ENCODE peak calls at places on chromosomes 2 and 18, in six cellular contexts. One of them, this sample, is unnamed.

GRCh38 chr2:163465440-163465839 is 270.4 kb downstream of the FIGN start:
- DNase-seq in glutamatergic neuron: no peak
- DNase-seq in GM13977: no peak
- DNase-seq in HCT116: no peak
- DNase-seq in HFF-Myc: no peak
- DNase-seq in progenitor cell of endocrine pancreas: no peak
- DNase-seq in this sample: peak

GRCh38 chr2:121272596-121272995 is 12.4 kb downstream of the TFCP2L1 start:
- DNase-seq in glutamatergic neuron: no peak
- DNase-seq in HCT116: no peak
- DNase-seq in progenitor cell of endocrine pancreas: no peak
- DNase-seq in HFF-Myc: no peak
- DNase-seq in GM13977: no peak
- DNase-seq in this sample: no peak

GRCh38 chr2:221400411-221400810 is 171.7 kb downstream of the EPHA4 start:
- DNase-seq in HCT116: no peak
- DNase-seq in glutamatergic neuron: no peak
- DNase-seq in HFF-Myc: no peak
- DNase-seq in progenitor cell of endocrine pancreas: no peak
- DNase-seq in GM13977: no peak
- DNase-seq in this sample: no peak

GRCh38 chr2:171723724-171724683 is 36.7 kb downstream of the DYNC1I2 start:
- DNase-seq in progenitor cell of endocrine pancreas: no peak
- DNase-seq in GM13977: no peak
- DNase-seq in HCT116: no peak
- DNase-seq in HFF-Myc: peak
- DNase-seq in glutamatergic neuron: peak
- DNase-seq in this sample: peak

GRCh38 chr2:217573565-217573964 is 429.2 kb downstream of the TNS1 start:
- DNase-seq in GM13977: no peak
- DNase-seq in HCT116: no peak
- DNase-seq in HFF-Myc: peak
- DNase-seq in progenitor cell of endocrine pancreas: no peak
- DNase-seq in glutamatergic neuron: no peak
- DNase-seq in this sample: peak

GRCh38 chr2:176428943-176429469 is 159.8 kb downstream of the MTX2 start:
- DNase-seq in HCT116: no peak
- DNase-seq in progenitor cell of endocrine pancreas: no peak
- DNase-seq in GM13977: no peak
- DNase-seq in HFF-Myc: no peak
- DNase-seq in glutamatergic neuron: no peak
- DNase-seq in this sample: no peak

GRCh38 chr18:33746261-33746660 is 168.2 kb downstream of the ASXL3 start:
- DNase-seq in HCT116: no peak
- DNase-seq in progenitor cell of endocrine pancreas: no peak
- DNase-seq in HFF-Myc: no peak
- DNase-seq in glutamatergic neuron: peak
- DNase-seq in GM13977: no peak
- DNase-seq in this sample: no peak

GRCh38 chr2:15662026-15662425 is 70.4 kb downstream of the DDX1 start:
- DNase-seq in HCT116: no peak
- DNase-seq in glutamatergic neuron: no peak
- DNase-seq in progenitor cell of endocrine pancreas: no peak
- DNase-seq in GM13977: no peak
- DNase-seq in HFF-Myc: no peak
- DNase-seq in this sample: no peak

GRCh38 chr18:48611196-48611595 is 72.4 kb downstream of the CTIF start:
- DNase-seq in HFF-Myc: no peak
- DNase-seq in HCT116: no peak
- DNase-seq in progenitor cell of endocrine pancreas: no peak
- DNase-seq in GM13977: no peak
- DNase-seq in glutamatergic neuron: no peak
- DNase-seq in this sample: no peak

DNA sequence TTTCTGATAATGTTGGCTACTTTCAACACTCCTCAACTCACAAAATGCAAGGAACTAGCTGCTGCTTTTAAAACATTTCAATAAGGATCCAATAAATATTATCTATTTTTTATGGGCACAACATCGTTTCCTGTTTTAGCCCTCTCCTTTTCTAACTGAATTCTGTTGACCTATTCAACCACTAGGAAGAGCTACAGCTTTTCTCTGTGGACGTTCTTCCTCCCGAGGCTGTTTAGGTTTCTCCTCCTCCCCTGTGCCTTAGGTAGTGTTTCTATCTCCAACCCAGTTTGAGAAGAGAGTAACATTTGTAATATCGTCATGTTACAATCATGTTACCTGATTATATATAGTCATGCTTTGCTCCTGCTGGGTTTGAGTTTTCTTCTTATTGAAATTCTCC is 91.3 kb upstream of the ITGB6 start:
- DNase-seq in glutamatergic neuron: no peak
- DNase-seq in HCT116: no peak
- DNase-seq in GM13977: no peak
- DNase-seq in HFF-Myc: no peak
- DNase-seq in progenitor cell of endocrine pancreas: no peak
- DNase-seq in this sample: no peak
- TF ChIP-seq CTCF in glutamatergic neuron: no peak
- TF ChIP-seq CTCF in HCT116: no peak
- TF ChIP-seq CTCF in GM13977: no peak
- TF ChIP-seq CTCF in HFF-Myc: no peak
- TF ChIP-seq CTCF in progenitor cell of endocrine pancreas: no peak
- TF ChIP-seq CTCF in this sample: peak

GRCh38 chr2:126480033-126480432 is 175.9 kb upstream of the GYPC start:
- DNase-seq in progenitor cell of endocrine pancreas: no peak
- DNase-seq in glutamatergic neuron: no peak
- DNase-seq in HFF-Myc: no peak
- DNase-seq in HCT116: no peak
- DNase-seq in GM13977: no peak
- DNase-seq in this sample: no peak

DNA sequence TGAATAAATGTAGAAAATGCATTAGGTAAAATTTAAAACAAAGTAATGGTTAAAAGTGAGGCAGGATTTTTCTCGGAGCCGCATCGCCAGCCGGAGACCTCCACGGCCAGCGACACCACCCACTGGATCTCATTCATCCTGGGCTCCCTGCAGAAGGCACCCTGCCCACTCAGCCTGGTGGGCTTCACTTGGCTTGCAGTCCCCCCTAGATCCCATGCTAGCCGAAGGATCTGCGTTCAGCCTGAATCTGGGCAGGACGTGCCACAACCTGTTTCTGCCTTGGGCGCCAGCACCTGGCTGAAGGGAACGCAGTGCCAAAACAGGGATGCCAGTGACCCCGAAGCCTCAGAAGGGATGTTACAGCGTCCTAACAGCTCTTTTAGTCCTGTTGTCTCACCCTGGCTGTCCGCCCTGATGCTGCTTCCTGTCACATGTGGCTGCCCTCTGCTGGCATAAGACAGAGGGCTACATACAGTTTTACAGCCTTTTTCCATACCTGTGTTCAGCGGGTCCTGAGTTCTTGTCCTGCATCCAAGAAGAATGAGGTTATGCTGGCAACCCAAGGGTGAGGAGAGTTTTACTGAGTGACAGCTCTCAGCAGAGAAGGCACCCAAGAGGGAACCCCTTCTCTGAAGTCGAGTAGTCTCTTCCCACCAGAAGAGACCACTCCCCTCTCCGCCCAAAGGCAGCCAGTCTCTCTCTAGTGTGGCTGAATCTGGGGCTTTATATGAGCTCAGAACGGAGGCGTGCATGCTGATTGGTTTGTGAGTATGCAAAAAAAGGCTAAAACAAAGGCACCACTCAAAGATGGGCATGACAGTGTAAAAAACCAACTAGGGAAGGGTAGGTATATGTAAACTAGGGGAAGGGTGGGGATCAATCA is 173.1 kb upstream of the GYPC start:
- DNase-seq in HCT116: no peak
- DNase-seq in HFF-Myc: no peak
- DNase-seq in glutamatergic neuron: no peak
- DNase-seq in GM13977: no peak
- DNase-seq in progenitor cell of endocrine pancreas: no peak
- DNase-seq in this sample: no peak
- TF ChIP-seq CTCF in HCT116: no peak
- TF ChIP-seq CTCF in HFF-Myc: no peak
- TF ChIP-seq CTCF in glutamatergic neuron: no peak
- TF ChIP-seq CTCF in GM13977: peak
- TF ChIP-seq CTCF in progenitor cell of endocrine pancreas: peak
- TF ChIP-seq CTCF in this sample: no peak

GRCh38 chr2:10900216-10901109 is 11.3 kb upstream of the KCNF1 start:
- DNase-seq in HCT116: peak
- DNase-seq in GM13977: peak
- DNase-seq in progenitor cell of endocrine pancreas: no peak
- DNase-seq in HFF-Myc: no peak
- DNase-seq in glutamatergic neuron: peak
- DNase-seq in this sample: no peak
- TF ChIP-seq CTCF in HCT116: peak
- TF ChIP-seq CTCF in GM13977: peak
- TF ChIP-seq CTCF in progenitor cell of endocrine pancreas: peak
- TF ChIP-seq CTCF in HFF-Myc: peak
- TF ChIP-seq CTCF in glutamatergic neuron: peak
- TF ChIP-seq CTCF in this sample: peak

DNA sequence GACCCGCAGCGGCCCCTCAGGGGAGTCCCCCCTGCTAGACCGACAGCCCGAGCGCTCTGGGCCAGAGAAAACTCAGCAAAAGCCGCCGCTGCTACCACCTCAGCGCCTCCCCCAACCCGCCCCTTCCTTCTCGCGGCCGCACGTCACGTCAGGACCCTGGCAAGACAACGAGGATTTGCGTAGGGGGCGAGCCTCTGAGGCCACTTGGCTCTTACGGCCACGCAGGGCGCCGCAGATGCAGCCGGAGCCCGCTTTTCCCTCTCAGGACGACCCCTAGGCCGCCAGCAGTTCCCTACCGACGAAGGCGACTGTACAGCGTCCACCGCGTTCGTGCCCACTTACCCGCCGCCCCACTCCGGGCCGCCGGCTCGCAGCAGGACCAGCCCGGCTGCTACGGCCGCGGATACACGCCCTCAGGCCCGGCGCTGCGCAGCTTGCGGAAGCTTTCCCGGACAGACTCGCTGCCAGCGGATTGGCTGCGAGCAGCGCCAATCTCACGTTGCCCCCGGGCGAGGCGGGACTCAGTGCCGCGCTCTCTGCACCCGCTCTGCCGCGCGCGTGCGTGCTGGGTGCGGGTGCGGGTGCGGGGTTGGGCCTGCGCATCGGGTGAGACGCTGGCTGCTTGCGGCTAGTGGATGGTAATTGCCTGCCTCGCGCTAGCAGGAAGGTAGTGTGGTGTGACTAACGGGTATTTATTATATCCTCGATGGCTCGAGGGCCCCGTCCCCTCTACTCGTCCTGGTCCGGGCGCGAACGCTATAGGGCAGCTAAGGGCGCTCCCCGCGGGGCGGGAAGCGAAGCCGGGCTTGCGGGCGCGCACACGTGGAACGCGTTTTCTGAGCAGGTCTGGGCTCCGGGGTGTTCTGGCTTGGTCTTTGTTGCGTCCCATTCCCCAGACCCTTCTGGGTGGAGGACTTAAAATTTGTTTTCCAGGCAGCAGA is at the start of the genes ORMDL1 and PMS1:
- DNase-seq in HFF-Myc: peak
- DNase-seq in GM13977: peak
- DNase-seq in progenitor cell of endocrine pancreas: peak
- DNase-seq in glutamatergic neuron: peak
- DNase-seq in HCT116: peak
- DNase-seq in this sample: peak
- TF ChIP-seq CTCF in HFF-Myc: no peak
- TF ChIP-seq CTCF in GM13977: no peak
- TF ChIP-seq CTCF in progenitor cell of endocrine pancreas: peak
- TF ChIP-seq CTCF in glutamatergic neuron: no peak
- TF ChIP-seq CTCF in HCT116: no peak
- TF ChIP-seq CTCF in this sample: no peak

GRCh38 chr18:24271381-24272331 is 126.0 kb downstream of the OSBPL1A start:
- DNase-seq in glutamatergic neuron: peak
- DNase-seq in GM13977: peak
- DNase-seq in progenitor cell of endocrine pancreas: peak
- DNase-seq in HCT116: peak
- DNase-seq in HFF-Myc: no peak
- DNase-seq in this sample: peak
- TF ChIP-seq CTCF in glutamatergic neuron: no peak
- TF ChIP-seq CTCF in GM13977: no peak
- TF ChIP-seq CTCF in progenitor cell of endocrine pancreas: peak
- TF ChIP-seq CTCF in HCT116: no peak
- TF ChIP-seq CTCF in HFF-Myc: peak
- TF ChIP-seq CTCF in this sample: peak

GRCh38 chr2:246489-247145 is 17.2 kb downstream of the SH3YL1 start:
- DNase-seq in progenitor cell of endocrine pancreas: no peak
- DNase-seq in GM13977: no peak
- DNase-seq in HCT116: peak
- DNase-seq in HFF-Myc: peak
- DNase-seq in glutamatergic neuron: no peak
- DNase-seq in this sample: peak
- TF ChIP-seq CTCF in progenitor cell of endocrine pancreas: peak
- TF ChIP-seq CTCF in GM13977: peak
- TF ChIP-seq CTCF in HCT116: peak
- TF ChIP-seq CTCF in HFF-Myc: peak
- TF ChIP-seq CTCF in glutamatergic neuron: peak
- TF ChIP-seq CTCF in this sample: peak

This sample was measured in fibroblast of pulmonary artery.